ENCODE peak calls at places on chromosomes 13 and 19, in six cellular contexts. O, G, N, Q, B and V are unnamed samples.

GRCh38 chr13:56528040-56528760 is 612.5 kb upstream of the PRR20A start:
- DNase-seq in O (no peak), B (no peak), N (no peak), Q (no peak), G (no peak), V (no peak)

GRCh38 chr19:49473868-49474544 is at the start of gene FLT3LG:
- DNase-seq in G (peak), Q (peak), O (peak), B (peak), N (peak), V (peak)

GRCh38 chr13:60155978-60156377 is 7.8 kb downstream of the DIAPH3 start:
- DNase-seq in N (no peak), G (no peak), B (no peak), Q (peak), O (no peak), V (no peak)

GRCh38 chr13:77056382-77056781 is 29.4 kb upstream of the FBXL3 start:
- DNase-seq in G (no peak), B (no peak), Q (no peak), N (no peak), O (no peak), V (no peak)

GRCh38 chr19:10114651-10115391 is 3.3 kb downstream of the P2RY11 start:
- DNase-seq in N (no peak), B (no peak), G (no peak), Q (no peak), O (peak), V (no peak)

GRCh38 chr19:50044922-50045321 is 19.1 kb downstream of the ZNF473 start:
- DNase-seq in O (no peak), B (no peak), N (no peak), G (no peak), Q (no peak), V (no peak)

GRCh38 chr13:97125051-97125809 is 96.9 kb upstream of the MBNL2 start:
- DNase-seq in G (no peak), B (no peak), O (peak), N (peak), Q (peak), V (no peak)

GRCh38 chr19:7595466-7596133 is at the start of gene CAMSAP3:
- DNase-seq in B (no peak), Q (peak), N (no peak), G (no peak), O (no peak), V (peak)

GRCh38 chr13:48401480-48401879 is 11.4 kb downstream of the LPAR6 start:
- DNase-seq in G (no peak), N (no peak), B (no peak), O (no peak), Q (peak), V (no peak)

GRCh38 chr13:67229438-67230242 is 496 bp downstream of the PCDH9 start:
- DNase-seq in G (no peak), B (no peak), N (no peak), O (no peak), Q (no peak), V (no peak)

GRCh38 chr13:95902736-95903135 is 150.5 kb downstream of the UGGT2 start:
- DNase-seq in G (no peak), N (no peak), B (no peak), O (peak), Q (peak), V (no peak)

GRCh38 chr13:35882722-35883497 is 248.3 kb downstream of the DCLK1 start:
- DNase-seq in Q (no peak), B (no peak), O (no peak), N (no peak), G (no peak), V (no peak)

GRCh38 chr13:30143671-30144400 is 163.5 kb downstream of the KATNAL1 start:
- DNase-seq in B (no peak), Q (peak), O (peak), G (no peak), N (no peak), V (no peak)

GRCh38 chr13:48978942-48979601 is 3.4 kb downstream of the FNDC3A start:
- DNase-seq in N (no peak), O (no peak), Q (peak), B (no peak), G (no peak), V (no peak)

GRCh38 chr13:44710576-44710975 is 134.4 kb upstream of the TSC22D1 start:
- DNase-seq in G (no peak), Q (peak), N (no peak), B (no peak), O (peak), V (peak)

GRCh38 chr19:47157455-47158321 is 27.1 kb downstream of the SAE1 start:
- DNase-seq in Q (peak), O (peak), B (no peak), G (peak), N (peak), V (no peak)

GRCh38 chr19:789473-790052 is 7.7 kb upstream of the PTBP1 start:
- DNase-seq in G (peak), Q (peak), B (no peak), O (no peak), N (no peak), V (no peak)

GRCh38 chr19:41551711-41552110 is 24.3 kb upstream of the CEACAM21 start:
- DNase-seq in B (no peak), Q (no peak), O (no peak), N (no peak), G (no peak), V (no peak)

GRCh38 chr19:51641648-51642047 is 5.0 kb downstream of the SIGLEC14 start:
- DNase-seq in N (no peak), B (no peak), O (no peak), G (no peak), Q (no peak), V (no peak)

GRCh38 chr13:67120872-67121531 is 109.1 kb downstream of the PCDH9 start:
- DNase-seq in G (no peak), N (no peak), Q (peak), B (no peak), O (peak), V (no peak)

GRCh38 chr19:13723206-13723605 is 41.1 kb upstream of the MRI1 start:
- DNase-seq in N (no peak), G (no peak), B (no peak), O (peak), Q (peak), V (no peak)

GRCh38 chr19:56689198-56689597 is 17.6 kb upstream of the ZNF835 start:
- DNase-seq in O (peak), B (no peak), N (no peak), G (no peak), Q (no peak), V (no peak)
- TF ChIP-seq CTCF in O (no peak), B (no peak), N (no peak), G (no peak), Q (no peak), V (no peak)

GRCh38 chr19:39765091-39766076 is 13.3 kb upstream of the LEUTX start:
- DNase-seq in G (peak), O (peak), Q (peak), N (no peak), B (no peak), V (no peak)
- TF ChIP-seq CTCF in G (peak), O (peak), Q (peak), N (no peak), B (peak), V (peak)

GRCh38 chr13:39770514-39770913 is 115.1 kb downstream of the COG6 start:
- DNase-seq in N (no peak), G (no peak), Q (no peak), B (no peak), O (no peak), V (no peak)

GRCh38 chr13:39777021-39777420 is 121.6 kb downstream of the COG6 start:
- DNase-seq in G (no peak), N (no peak), O (no peak), B (no peak), Q (no peak), V (no peak)

GRCh38 chr13:39777527-39778061 is 122.1 kb downstream of the COG6 start:
- DNase-seq in Q (peak), B (no peak), N (no peak), G (no peak), O (peak), V (no peak)

GRCh38 chr13:39776439-39776838 is 121.0 kb downstream of the COG6 start:
- DNase-seq in Q (peak), G (no peak), O (peak), N (no peak), B (no peak), V (peak)

DNA sequence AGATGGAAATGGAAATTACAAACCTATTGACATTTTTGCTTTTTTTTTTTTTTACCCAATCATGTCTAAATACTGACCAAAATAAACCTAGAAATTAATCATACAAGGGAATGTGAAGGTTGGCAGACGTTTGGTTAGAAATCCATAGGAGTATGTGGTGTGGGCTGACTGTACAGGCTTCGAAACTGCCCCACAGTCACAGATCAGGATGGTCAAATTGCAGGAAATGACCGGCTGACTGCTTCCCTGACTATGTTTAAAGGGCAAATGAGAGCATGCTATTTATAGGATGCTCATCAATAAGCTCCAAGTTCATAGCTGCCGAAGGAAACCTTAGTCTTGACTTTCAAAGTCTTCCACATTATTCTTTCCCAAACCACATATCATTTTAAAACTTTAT is 118.4 kb downstream of the COG6 start:
- DNase-seq in O (peak), G (no peak), N (no peak), Q (peak), B (no peak), V (no peak)
- TF ChIP-seq CTCF in O (no peak), G (no peak), N (no peak), Q (no peak), B (no peak), V (no peak)

DNA sequence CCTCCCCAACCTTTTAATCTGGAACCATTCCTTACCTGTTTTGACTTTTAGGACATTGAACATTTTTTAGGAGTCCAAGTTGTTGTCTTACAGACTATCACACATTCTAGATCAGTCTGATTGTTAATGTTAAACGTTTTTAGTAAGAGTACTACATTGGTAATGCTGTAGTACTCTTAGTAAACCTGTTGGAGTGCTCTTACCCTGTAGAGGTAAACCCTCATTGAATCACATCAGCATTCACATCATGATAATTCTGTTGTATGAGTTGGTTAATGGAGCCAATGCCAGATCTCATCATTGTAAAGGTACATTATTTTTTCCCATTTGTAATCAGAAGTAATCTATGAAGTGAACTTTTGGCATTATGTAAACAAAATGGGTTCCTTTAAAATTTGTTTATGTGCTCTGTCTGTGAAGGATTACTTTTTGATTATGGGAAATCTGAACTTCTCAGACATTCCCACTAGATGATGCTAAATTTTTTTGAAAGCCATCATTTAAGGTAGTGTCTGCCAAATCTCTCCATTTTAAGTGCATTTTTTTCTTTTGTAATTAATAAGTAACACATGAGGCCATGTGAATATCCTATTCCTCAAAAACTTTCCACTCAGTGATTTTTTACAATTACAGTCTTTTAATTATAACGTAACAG is 55.2 kb downstream of the VWA8 start:
- DNase-seq in O (peak), G (no peak), B (no peak), Q (peak), N (no peak), V (peak)
- TF ChIP-seq CTCF in O (peak), G (peak), B (peak), Q (peak), N (peak), V (peak)

GRCh38 chr13:58999851-59000250 is 1163.9 kb downstream of the DIAPH3 start:
- DNase-seq in N (no peak), B (no peak), Q (no peak), G (no peak), O (no peak), V (no peak)

GRCh38 chr13:58992478-58993042 is 1171.2 kb downstream of the DIAPH3 start:
- DNase-seq in G (no peak), Q (no peak), B (no peak), O (no peak), N (no peak), V (no peak)

GRCh38 chr13:58994077-58994476 is 1169.7 kb downstream of the DIAPH3 start:
- DNase-seq in N (no peak), O (no peak), Q (no peak), G (no peak), B (no peak), V (no peak)

GRCh38 chr13:58991826-58992477 is 1171.8 kb downstream of the DIAPH3 start:
- DNase-seq in B (no peak), O (no peak), Q (no peak), N (no peak), G (no peak), V (no peak)

DNA sequence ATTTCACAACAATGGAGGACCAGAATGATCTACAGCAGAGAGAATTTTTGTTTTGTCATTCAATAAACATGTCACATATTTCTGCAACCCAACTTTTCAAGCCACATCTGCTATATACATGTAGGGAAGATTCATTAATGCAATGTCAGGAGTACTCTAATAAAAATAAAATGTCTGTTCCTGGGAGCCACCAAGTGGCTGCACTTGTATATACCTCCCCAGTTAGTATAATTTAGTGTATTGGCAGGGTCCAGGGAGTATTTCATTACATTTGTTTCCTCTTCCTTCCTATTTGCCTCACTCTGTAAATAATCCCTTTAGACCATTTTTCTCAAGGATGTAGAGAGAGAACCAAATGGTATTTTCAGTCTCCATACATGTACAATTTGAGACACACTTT is 1169.0 kb downstream of the DIAPH3 start:
- DNase-seq in Q (no peak), N (no peak), B (no peak), O (peak), G (no peak), V (no peak)
- TF ChIP-seq CTCF in Q (no peak), N (no peak), B (no peak), O (peak), G (peak), V (no peak)

GRCh38 chr13:46126552-46127171 is 21.8 kb upstream of the CPB2 start:
- DNase-seq in Q (peak), B (peak), O (peak), N (no peak), G (peak), V (peak)
- TF ChIP-seq CTCF in Q (peak), B (peak), O (peak), N (peak), G (peak), V (peak)